ENCODE peak calls at places on chromosomes 2 and 18, in five cellular contexts. Q is NB4, T is NCI-H1694 treated with DMSO at 0.1 percent for 48 hours, F is Kasumi-1, U is neuronal stem cell. L is an unnamed sample.

GRCh38 chr2:50515638-50516037 is 516.3 kb downstream of the NRXN1 start:
- DNase-seq in T (peak; percentile 27), F (no peak), U (no peak), Q (no peak), L (no peak)

GRCh38 chr2:216131175-216131926 is 22.2 kb downstream of the XRCC5 start:
- DNase-seq in T (no peak), U (no peak), Q (no peak), F (no peak), L (no peak)

GRCh38 chr2:121565389-121566250 is 34.9 kb downstream of the RNU4ATAC start:
- DNase-seq in U (no peak), T (peak; percentile 42), F (no peak), Q (no peak), L (no peak)

GRCh38 chr2:29129586-29130281 is 14.5 kb downstream of the CLIP4 start:
- DNase-seq in Q (peak; percentile 15), F (no peak), U (no peak), T (no peak), L (no peak)

GRCh38 chr18:46917808-46918600 is 602 bp downstream of the KATNAL2 start:
- DNase-seq in Q (peak; percentile 50), U (no peak), F (peak; percentile 59), T (no peak), L (no peak)

GRCh38 chr18:72878143-72878542 is 10.4 kb upstream of the NETO1 start:
- DNase-seq in F (no peak), T (no peak), Q (no peak), U (no peak), L (no peak)

GRCh38 chr2:26946841-26947784 is 23.3 kb upstream of the MAPRE3 start:
- DNase-seq in U (no peak), Q (peak; percentile 50), T (no peak), F (no peak), L (peak; percentile 84)

GRCh38 chr2:127569274-127570065 is 34.0 kb downstream of the MYO7B start:
- DNase-seq in Q (no peak), T (no peak), F (no peak), U (no peak), L (peak; percentile 15)

GRCh38 chr2:96153991-96154431 is 8.8 kb upstream of the DUSP2 start:
- DNase-seq in T (no peak), F (no peak), Q (no peak), U (no peak), L (peak; percentile 19)

GRCh38 chr2:219997341-219997851 is 370.0 kb downstream of the SLC4A3 start:
- DNase-seq in Q (peak; percentile 63), F (no peak), T (peak; percentile 38), U (peak; percentile 48), L (no peak)

GRCh38 chr2:238702691-238703415 is 145.0 kb upstream of the TWIST2 start:
- DNase-seq in U (no peak), T (no peak), F (no peak), Q (no peak), L (peak; percentile 21)

GRCh38 chr2:52897511-52898085 is 870.0 kb upstream of the CHAC2 start:
- DNase-seq in U (peak; percentile 3), Q (no peak), T (no peak), F (no peak), L (no peak)

GRCh38 chr2:200905618-200906296 is 16.6 kb downstream of the NIF3L1 start:
- DNase-seq in U (no peak), T (peak; percentile 27), Q (peak; percentile 82), F (peak; percentile 91), L (peak; percentile 74)

GRCh38 chr18:46278481-46279465 is 174.6 kb downstream of the HAUS1 start:
- DNase-seq in U (no peak), Q (no peak), F (no peak), T (no peak), L (no peak)

GRCh38 chr2:127479219-127479825 is 47.0 kb downstream of the IWS1 start:
- DNase-seq in U (peak; percentile 47), F (peak; percentile 66), Q (peak; percentile 78), T (peak; percentile 73), L (no peak)

GRCh38 chr2:15378148-15378908 is 182.8 kb downstream of the NBAS start:
- DNase-seq in Q (no peak), U (no peak), F (no peak), T (no peak), L (no peak)

GRCh38 chr18:46224181-46224775 is 120.1 kb downstream of the HAUS1 start:
- DNase-seq in U (no peak), T (no peak), Q (no peak), F (no peak), L (no peak)

GRCh38 chr2:219073413-219074129 is 12.8 kb upstream of the IHH start:
- DNase-seq in F (peak; percentile 18), T (peak; percentile 75), U (peak; percentile 49), Q (peak; percentile 77), L (peak; percentile 25)

GRCh38 chr18:25171334-25171733 is 180.6 kb downstream of the ZNF521 start:
- DNase-seq in T (no peak), F (no peak), Q (no peak), U (no peak), L (no peak)

GRCh38 chr2:170819941-170820646 is 3.4 kb downstream of the GAD1 start:
- DNase-seq in Q (no peak), U (peak; percentile 31), T (no peak), F (no peak), L (no peak)

GRCh38 chr2:63679252-63679850 is 90.6 kb downstream of the MDH1 start:
- DNase-seq in Q (no peak), T (no peak), U (no peak), F (no peak), L (no peak)

GRCh38 chr18:3892141-3892540 is 442.2 kb downstream of the TGIF1 start:
- DNase-seq in Q (no peak), U (no peak), F (no peak), T (no peak), L (no peak)

GRCh38 chr2:16071039-16071864 is 130.9 kb downstream of the MYCN start:
- DNase-seq in U (no peak), Q (no peak), F (no peak), T (no peak), L (no peak)

GRCh38 chr2:199202964-199203363 is 254.8 kb downstream of the SATB2 start:
- DNase-seq in Q (no peak), U (no peak), F (no peak), T (no peak), L (no peak)

GRCh38 chr2:95012881-95013550 is 12.5 kb upstream of the MAL start:
- DNase-seq in Q (peak; percentile 54), U (no peak), F (no peak), T (no peak), L (no peak)

L was measured in upper lobe of left lung.